ENCODE peak calls at places on chromosomes 12 and 14, in six cellular contexts. One of them, this sample, is unnamed.

GRCh38 chr14:44497148-44497547 is 9.9 kb downstream of the FSCB start:
- DNase-seq in left ventricle myocardium inferior: no peak
- DNase-seq in activated naive CD4-positive, alpha-beta T cell treated with anti-CD3 and anti-CD28 coated beads for 36 hours: no peak
- DNase-seq in MM.1S: no peak
- DNase-seq in PC-3: no peak
- DNase-seq in CD4-positive, alpha-beta T cell: no peak
- DNase-seq in this sample: no peak

GRCh38 chr12:127125607-127126259 is 1141.2 kb upstream of the TMEM132C start:
- DNase-seq in left ventricle myocardium inferior: no peak
- DNase-seq in activated naive CD4-positive, alpha-beta T cell treated with anti-CD3 and anti-CD28 coated beads for 36 hours: peak
- DNase-seq in MM.1S: no peak
- DNase-seq in PC-3: peak
- DNase-seq in CD4-positive, alpha-beta T cell: no peak
- DNase-seq in this sample: peak

GRCh38 chr12:82182601-82183000 is 175.6 kb downstream of the CCDC59 start:
- DNase-seq in left ventricle myocardium inferior: no peak
- DNase-seq in activated naive CD4-positive, alpha-beta T cell treated with anti-CD3 and anti-CD28 coated beads for 36 hours: no peak
- DNase-seq in MM.1S: no peak
- DNase-seq in PC-3: peak
- DNase-seq in CD4-positive, alpha-beta T cell: no peak
- DNase-seq in this sample: peak

GRCh38 chr12:20695232-20695631 is at the start of gene SLCO1C1:
- DNase-seq in left ventricle myocardium inferior: no peak
- DNase-seq in activated naive CD4-positive, alpha-beta T cell treated with anti-CD3 and anti-CD28 coated beads for 36 hours: no peak
- DNase-seq in MM.1S: no peak
- DNase-seq in PC-3: no peak
- DNase-seq in CD4-positive, alpha-beta T cell: no peak
- DNase-seq in this sample: no peak

GRCh38 chr14:60970146-60970545 is 10.7 kb downstream of the TRMT5 start:
- DNase-seq in left ventricle myocardium inferior: no peak
- DNase-seq in activated naive CD4-positive, alpha-beta T cell treated with anti-CD3 and anti-CD28 coated beads for 36 hours: no peak
- DNase-seq in MM.1S: no peak
- DNase-seq in PC-3: no peak
- DNase-seq in CD4-positive, alpha-beta T cell: no peak
- DNase-seq in this sample: no peak

GRCh38 chr14:94337274-94337673 is 14.1 kb upstream of the SERPINA6 start:
- DNase-seq in left ventricle myocardium inferior: no peak
- DNase-seq in activated naive CD4-positive, alpha-beta T cell treated with anti-CD3 and anti-CD28 coated beads for 36 hours: no peak
- DNase-seq in MM.1S: peak
- DNase-seq in PC-3: peak
- DNase-seq in CD4-positive, alpha-beta T cell: no peak
- DNase-seq in this sample: peak

GRCh38 chr12:71045781-71046180 is 112.0 kb downstream of the TSPAN8 start:
- DNase-seq in left ventricle myocardium inferior: no peak
- DNase-seq in activated naive CD4-positive, alpha-beta T cell treated with anti-CD3 and anti-CD28 coated beads for 36 hours: no peak
- DNase-seq in MM.1S: peak
- DNase-seq in PC-3: peak
- DNase-seq in CD4-positive, alpha-beta T cell: no peak
- DNase-seq in this sample: peak

GRCh38 chr12:19140381-19141236 is 11.1 kb downstream of the PLEKHA5 start:
- DNase-seq in left ventricle myocardium inferior: no peak
- DNase-seq in activated naive CD4-positive, alpha-beta T cell treated with anti-CD3 and anti-CD28 coated beads for 36 hours: no peak
- DNase-seq in MM.1S: no peak
- DNase-seq in PC-3: no peak
- DNase-seq in CD4-positive, alpha-beta T cell: no peak
- DNase-seq in this sample: no peak

GRCh38 chr14:92984896-92985295 is 61.9 kb downstream of the CHGA start:
- DNase-seq in left ventricle myocardium inferior: no peak
- DNase-seq in activated naive CD4-positive, alpha-beta T cell treated with anti-CD3 and anti-CD28 coated beads for 36 hours: no peak
- DNase-seq in MM.1S: no peak
- DNase-seq in PC-3: no peak
- DNase-seq in CD4-positive, alpha-beta T cell: no peak
- DNase-seq in this sample: no peak

GRCh38 chr12:28065889-28066630 is 93.5 kb upstream of the PTHLH start:
- DNase-seq in left ventricle myocardium inferior: no peak
- DNase-seq in activated naive CD4-positive, alpha-beta T cell treated with anti-CD3 and anti-CD28 coated beads for 36 hours: peak
- DNase-seq in MM.1S: no peak
- DNase-seq in PC-3: no peak
- DNase-seq in CD4-positive, alpha-beta T cell: no peak
- DNase-seq in this sample: no peak

GRCh38 chr14:77599894-77600293 is 16.5 kb downstream of the SPTLC2 start:
- DNase-seq in left ventricle myocardium inferior: no peak
- DNase-seq in activated naive CD4-positive, alpha-beta T cell treated with anti-CD3 and anti-CD28 coated beads for 36 hours: no peak
- DNase-seq in MM.1S: no peak
- DNase-seq in PC-3: no peak
- DNase-seq in CD4-positive, alpha-beta T cell: no peak
- DNase-seq in this sample: peak

GRCh38 chr12:93567174-93567573 is 5.3 kb upstream of the SOCS2 start:
- DNase-seq in left ventricle myocardium inferior: no peak
- DNase-seq in activated naive CD4-positive, alpha-beta T cell treated with anti-CD3 and anti-CD28 coated beads for 36 hours: no peak
- DNase-seq in MM.1S: no peak
- DNase-seq in PC-3: no peak
- DNase-seq in CD4-positive, alpha-beta T cell: no peak
- DNase-seq in this sample: no peak

GRCh38 chr12:104656921-104657320 is 200.2 kb downstream of the CHST11 start:
- DNase-seq in left ventricle myocardium inferior: no peak
- DNase-seq in activated naive CD4-positive, alpha-beta T cell treated with anti-CD3 and anti-CD28 coated beads for 36 hours: no peak
- DNase-seq in MM.1S: no peak
- DNase-seq in PC-3: no peak
- DNase-seq in CD4-positive, alpha-beta T cell: no peak
- DNase-seq in this sample: no peak

GRCh38 chr14:84361476-84361875 is 1168.5 kb upstream of the FLRT2 start:
- DNase-seq in left ventricle myocardium inferior: no peak
- DNase-seq in activated naive CD4-positive, alpha-beta T cell treated with anti-CD3 and anti-CD28 coated beads for 36 hours: no peak
- DNase-seq in MM.1S: no peak
- DNase-seq in PC-3: no peak
- DNase-seq in CD4-positive, alpha-beta T cell: no peak
- DNase-seq in this sample: no peak

GRCh38 chr12:70648831-70649230 is 11.6 kb upstream of the PTPRB start:
- DNase-seq in left ventricle myocardium inferior: no peak
- DNase-seq in activated naive CD4-positive, alpha-beta T cell treated with anti-CD3 and anti-CD28 coated beads for 36 hours: no peak
- DNase-seq in MM.1S: no peak
- DNase-seq in PC-3: peak
- DNase-seq in CD4-positive, alpha-beta T cell: no peak
- DNase-seq in this sample: peak

GRCh38 chr14:99579903-99580570 is 24.0 kb downstream of the CCDC85C start:
- DNase-seq in left ventricle myocardium inferior: no peak
- DNase-seq in activated naive CD4-positive, alpha-beta T cell treated with anti-CD3 and anti-CD28 coated beads for 36 hours: no peak
- DNase-seq in MM.1S: no peak
- DNase-seq in PC-3: peak
- DNase-seq in CD4-positive, alpha-beta T cell: no peak
- DNase-seq in this sample: peak

GRCh38 chr14:93007225-93007997 is 84.5 kb downstream of the CHGA start:
- DNase-seq in left ventricle myocardium inferior: no peak
- DNase-seq in activated naive CD4-positive, alpha-beta T cell treated with anti-CD3 and anti-CD28 coated beads for 36 hours: no peak
- DNase-seq in MM.1S: no peak
- DNase-seq in PC-3: peak
- DNase-seq in CD4-positive, alpha-beta T cell: no peak
- DNase-seq in this sample: peak

GRCh38 chr12:45644521-45644920 is 85.0 kb upstream of the ARID2 start:
- DNase-seq in left ventricle myocardium inferior: no peak
- DNase-seq in activated naive CD4-positive, alpha-beta T cell treated with anti-CD3 and anti-CD28 coated beads for 36 hours: peak
- DNase-seq in MM.1S: peak
- DNase-seq in PC-3: peak
- DNase-seq in CD4-positive, alpha-beta T cell: no peak
- DNase-seq in this sample: peak

GRCh38 chr12:90802727-90803126 is 152.2 kb downstream of the CCER1 start:
- DNase-seq in left ventricle myocardium inferior: no peak
- DNase-seq in activated naive CD4-positive, alpha-beta T cell treated with anti-CD3 and anti-CD28 coated beads for 36 hours: no peak
- DNase-seq in MM.1S: no peak
- DNase-seq in PC-3: no peak
- DNase-seq in CD4-positive, alpha-beta T cell: no peak
- DNase-seq in this sample: no peak